ENCODE peak calls at places on chromosome 18, in five cellular contexts. T, Z, O, G and J are unnamed samples.

GRCh38 chr18:11963991-11964484 is 17.3 kb upstream of the IMPA2 start:
- DNase-seq in T (peak; percentile 42), Z (no peak), O (no peak), G (no peak), J (no peak)

GRCh38 chr18:74856967-74857366 is 259.3 kb downstream of the ZNF407 start:
- DNase-seq in T (no peak), Z (no peak), O (no peak), G (no peak), J (no peak)

GRCh38 chr18:50126466-50126865 is 68.5 kb downstream of the MYO5B start:
- DNase-seq in T (no peak), Z (no peak), O (no peak), G (no peak), J (no peak)

GRCh38 chr18:49335677-49336076 is 124.8 kb downstream of the DYM start:
- DNase-seq in T (no peak), Z (no peak), O (no peak), G (no peak), J (no peak)

GRCh38 chr18:24138884-24139616 is at the start of gene CABYR:
- DNase-seq in T (peak; percentile 96), Z (peak; percentile 54), O (peak; percentile 51), G (peak; percentile 67), J (peak; percentile 69)

GRCh38 chr18:2083691-2084090 is 487.6 kb downstream of the METTL4 start:
- DNase-seq in T (no peak), Z (no peak), O (no peak), G (no peak), J (no peak)

GRCh38 chr18:21117385-21118135 is 5.9 kb upstream of the ROCK1 start:
- DNase-seq in T (peak; percentile 93), Z (no peak), O (no peak), G (no peak), J (no peak)

GRCh38 chr18:42459873-42460272 is 504.8 kb downstream of the PIK3C3 start:
- DNase-seq in T (no peak), Z (no peak), O (no peak), G (no peak), J (no peak)

GRCh38 chr18:50967714-50968661 is at the start of gene ELAC1:
- DNase-seq in T (peak; percentile 92), Z (peak; percentile 57), O (peak; percentile 78), G (peak; percentile 79), J (peak; percentile 77)

GRCh38 chr18:48608581-48608980 is 69.8 kb downstream of the CTIF start:
- DNase-seq in T (no peak), Z (no peak), O (no peak), G (no peak), J (no peak)

GRCh38 chr18:6781179-6781714 is 51.7 kb downstream of the ARHGAP28 start:
- DNase-seq in T (peak; percentile 27), Z (no peak), O (no peak), G (peak; percentile 33), J (no peak)

GRCh38 chr18:70422061-70422965 is 133.5 kb downstream of the SOCS6 start:
- DNase-seq in T (peak; percentile 97), Z (peak; percentile 97), O (peak; percentile 64), G (peak; percentile 86), J (peak; percentile 87)

GRCh38 chr18:12886498-12887126 is 2.6 kb upstream of the PTPN2 start:
- DNase-seq in T (peak; percentile 31), Z (no peak), O (no peak), G (no peak), J (no peak)

GRCh38 chr18:68991281-68991680 is 193.4 kb downstream of the CCDC102B start:
- DNase-seq in T (peak; percentile 33), Z (no peak), O (no peak), G (no peak), J (no peak)

GRCh38 chr18:62957885-62958472 is 242.6 kb downstream of the PHLPP1 start:
- DNase-seq in T (peak; percentile 54), Z (no peak), O (no peak), G (no peak), J (peak; percentile 45)

GRCh38 chr18:75574197-75574596 is 146.7 kb upstream of the SMIM21 start:
- DNase-seq in T (no peak), Z (no peak), O (no peak), G (no peak), J (no peak)

GRCh38 chr18:7524786-7525185 is 42.3 kb upstream of the PTPRM start:
- DNase-seq in T (no peak), Z (no peak), O (no peak), G (no peak), J (no peak)

GRCh38 chr18:12947355-12948054 is at the start of gene SEH1L:
- DNase-seq in T (peak; percentile 99), Z (peak; percentile 81), O (peak; percentile 100), G (peak; percentile 100), J (peak; percentile 99)

GRCh38 chr18:79599503-79599931 is 80.1 kb upstream of the CTDP1 start:
- DNase-seq in T (peak; percentile 21), Z (peak; percentile 73), O (peak; percentile 12), G (peak; percentile 20), J (no peak)

GRCh38 chr18:1522249-1522615 is 617.6 kb downstream of the ADCYAP1 start:
- DNase-seq in T (no peak), Z (no peak), O (no peak), G (no peak), J (no peak)

GRCh38 chr18:3710712-3711269 is 260.8 kb downstream of the TGIF1 start:
- DNase-seq in T (peak; percentile 68), Z (peak; percentile 53), O (peak; percentile 26), G (no peak), J (peak; percentile 42)

GRCh38 chr18:50113726-50114125 is 81.2 kb downstream of the MYO5B start:
- DNase-seq in T (no peak), Z (no peak), O (no peak), G (no peak), J (no peak)

GRCh38 chr18:3619222-3619621 is 169.2 kb downstream of the TGIF1 start:
- DNase-seq in T (no peak), Z (no peak), O (no peak), G (no peak), J (no peak)

GRCh38 chr18:7775848-7776247 is 208.7 kb downstream of the PTPRM start:
- DNase-seq in T (no peak), Z (no peak), O (no peak), G (no peak), J (no peak)

GRCh38 chr18:76713432-76713831 is 108.9 kb upstream of the ZNF236 start:
- DNase-seq in T (no peak), Z (no peak), O (no peak), G (no peak), J (no peak)

GRCh38 chr18:73279499-73279898 is 411.7 kb upstream of the NETO1 start:
- DNase-seq in T (no peak), Z (no peak), O (peak; percentile 61), G (peak; percentile 79), J (no peak)

GRCh38 chr18:73288813-73289212 is 421.0 kb upstream of the NETO1 start:
- DNase-seq in T (no peak), Z (peak; percentile 75), O (no peak), G (no peak), J (no peak)

GRCh38 chr18:73283788-73284187 is 416.0 kb upstream of the NETO1 start:
- DNase-seq in T (peak; percentile 10), Z (peak; percentile 47), O (no peak), G (no peak), J (no peak)

GRCh38 chr18:73283032-73283431 is 415.2 kb upstream of the NETO1 start:
- DNase-seq in T (peak; percentile 20), Z (peak; percentile 37), O (no peak), G (no peak), J (no peak)
- TF ChIP-seq CTCF in T (no peak), Z (no peak), O (no peak), G (no peak), J (no peak)

GRCh38 chr18:39737869-39738268 is 2172.3 kb upstream of the CELF4 start:
- DNase-seq in T (no peak), Z (no peak), O (no peak), G (no peak), J (no peak)

GRCh38 chr18:39732918-39733317 is 2167.3 kb upstream of the CELF4 start:
- DNase-seq in T (no peak), Z (no peak), O (no peak), G (no peak), J (no peak)
- TF ChIP-seq CTCF in T (no peak), Z (no peak), O (no peak), G (no peak), J (no peak)

GRCh38 chr18:66495844-66496243 is 108.0 kb downstream of the CDH19 start:
- DNase-seq in T (no peak), Z (peak; percentile 50), O (peak; percentile 33), G (peak; percentile 37), J (peak; percentile 59)
- TF ChIP-seq CTCF in T (no peak), Z (peak; percentile 75), O (peak; percentile 61), G (peak; percentile 45), J (peak; percentile 2)

DNA sequence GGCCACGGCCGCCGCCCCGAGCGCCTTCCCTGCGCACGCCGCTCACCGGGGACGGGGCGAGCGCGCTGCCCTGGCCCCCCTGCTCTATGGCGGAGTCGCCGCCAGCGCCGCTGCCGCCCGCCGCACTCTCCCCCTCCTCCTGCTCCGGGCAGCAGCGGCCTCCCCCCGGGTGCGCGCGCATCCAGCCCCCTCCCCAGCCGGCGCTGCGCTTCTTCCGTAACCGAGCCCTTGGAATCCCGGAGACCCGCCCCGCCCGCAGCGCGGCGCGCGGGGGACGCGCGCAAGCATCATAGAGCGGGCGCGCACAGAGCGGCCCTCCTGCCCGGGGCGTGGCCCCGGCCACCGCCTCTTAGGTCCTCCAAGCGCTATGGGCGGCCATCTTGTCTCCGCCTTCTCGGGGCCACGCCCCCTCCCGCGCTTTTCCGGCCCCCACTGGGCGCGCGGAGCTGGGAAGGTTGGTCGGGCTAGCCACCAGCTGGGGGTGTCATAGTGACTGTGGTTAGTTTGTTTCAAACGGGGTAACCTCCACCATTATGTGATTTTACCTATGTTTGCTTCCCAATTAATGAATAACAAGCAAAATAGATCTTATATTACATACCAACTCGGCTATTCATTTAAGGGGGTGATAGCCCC is at the start of gene MBD2:
- DNase-seq in T (peak; percentile 98), Z (peak; percentile 83), O (peak; percentile 96), G (peak; percentile 96), J (peak; percentile 94)
- TF ChIP-seq CTCF in T (no peak), Z (no peak), O (peak; percentile 45), G (peak; percentile 58), J (no peak)

GRCh38 chr18:65753520-65753919 is 2.7 kb downstream of the CDH7 start:
- DNase-seq in T (peak; percentile 13), Z (no peak), O (no peak), G (no peak), J (no peak)
- TF ChIP-seq CTCF in T (no peak), Z (peak; percentile 56), O (no peak), G (no peak), J (no peak)